ENCODE peak calls at places on chromosomes 4 and X, in four cellular contexts. One of them, this sample, is unnamed.

GRCh38 chr4:84916233-84916632 is 50.3 kb downstream of the WDFY3 start:
- DNase-seq in body of pancreas: no peak
- DNase-seq in thyroid gland: no peak
- DNase-seq in uterus: no peak
- DNase-seq in this sample: no peak

GRCh38 chr4:109127866-109128265 is 174.6 kb downstream of the COL25A1 start:
- DNase-seq in body of pancreas: no peak
- DNase-seq in thyroid gland: no peak
- DNase-seq in uterus: no peak
- DNase-seq in this sample: no peak

GRCh38 chrX:40644821-40645358 is 2.5 kb downstream of the CXorf38 start:
- DNase-seq in body of pancreas: peak; percentile 58
- DNase-seq in thyroid gland: peak; percentile 57
- DNase-seq in uterus: peak; percentile 68
- DNase-seq in this sample: peak; percentile 79

GRCh38 chr4:40621592-40622512 is 7.8 kb downstream of the RBM47 start:
- DNase-seq in body of pancreas: peak; percentile 70
- DNase-seq in thyroid gland: peak; percentile 49
- DNase-seq in uterus: peak; percentile 20
- DNase-seq in this sample: peak; percentile 93

GRCh38 chr4:153205028-153205648 is 895 bp downstream of the TRIM2 start:
- DNase-seq in body of pancreas: peak; percentile 58
- DNase-seq in thyroid gland: peak; percentile 75
- DNase-seq in uterus: no peak
- DNase-seq in this sample: no peak

GRCh38 chr4:3406021-3406420 is 35.7 kb upstream of the HGFAC start:
- DNase-seq in body of pancreas: no peak
- DNase-seq in thyroid gland: no peak
- DNase-seq in uterus: no peak
- DNase-seq in this sample: no peak

GRCh38 chrX:147217334-147217733 is 402.8 kb upstream of the CXorf51A start:
- DNase-seq in body of pancreas: no peak
- DNase-seq in thyroid gland: no peak
- DNase-seq in uterus: no peak
- DNase-seq in this sample: no peak

GRCh38 chr4:99658666-99659065 is 1.0 kb upstream of the C4orf54 start:
- DNase-seq in body of pancreas: no peak
- DNase-seq in thyroid gland: no peak
- DNase-seq in uterus: no peak
- DNase-seq in this sample: no peak

GRCh38 chrX:46125139-46125538 is 420.1 kb downstream of the ZNF674 start:
- DNase-seq in body of pancreas: no peak
- DNase-seq in thyroid gland: no peak
- DNase-seq in uterus: no peak
- DNase-seq in this sample: no peak

GRCh38 chrX:10064736-10065135 is 92.0 kb upstream of the CLCN4 start:
- DNase-seq in body of pancreas: peak; percentile 37
- DNase-seq in thyroid gland: peak; percentile 79
- DNase-seq in uterus: no peak
- DNase-seq in this sample: no peak

DNA sequence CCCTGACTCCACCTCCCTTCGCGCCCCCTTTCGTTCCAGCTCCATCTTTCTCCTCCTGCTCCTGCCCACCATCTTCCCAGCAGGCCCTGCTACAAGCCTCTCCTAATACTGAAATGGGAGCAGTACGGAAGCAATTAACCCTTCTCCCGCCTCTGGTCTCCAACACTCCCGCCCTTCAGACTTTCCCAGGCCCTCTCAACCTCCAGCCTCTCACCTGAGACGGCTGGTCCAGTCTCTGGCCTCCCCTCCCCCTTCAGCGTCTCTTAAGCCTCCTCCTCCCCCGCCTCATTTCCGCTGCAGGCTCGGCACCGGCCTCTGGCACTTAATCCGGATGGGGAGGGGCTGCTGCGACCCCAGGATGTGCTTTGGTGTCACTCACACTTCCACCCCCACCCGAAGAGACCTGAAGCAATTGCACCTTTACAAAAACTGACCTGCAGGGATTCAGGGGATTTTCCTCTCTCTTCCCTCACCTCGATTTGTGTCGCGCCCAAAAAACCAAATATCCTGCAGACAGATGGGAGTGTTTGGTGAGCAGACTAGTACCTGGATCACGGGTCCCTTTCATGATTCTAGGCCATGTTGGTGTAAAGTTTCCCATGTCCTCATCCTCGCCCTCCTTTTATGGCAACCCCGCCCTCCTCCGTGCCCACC is 657 bp downstream of the TCEAL8 start:
- DNase-seq in body of pancreas: peak; percentile 69
- DNase-seq in thyroid gland: peak; percentile 73
- DNase-seq in uterus: peak; percentile 56
- DNase-seq in this sample: peak; percentile 65
- TF ChIP-seq POLR2A in body of pancreas: no peak
- TF ChIP-seq POLR2A in thyroid gland: peak; percentile 43
- TF ChIP-seq POLR2A in uterus: no peak
- TF ChIP-seq POLR2A in this sample: no peak

GRCh38 chr4:147299205-147299604 is 181.7 kb upstream of the EDNRA start:
- DNase-seq in body of pancreas: no peak
- DNase-seq in thyroid gland: no peak
- DNase-seq in uterus: no peak
- DNase-seq in this sample: no peak
- H3K27ac ChIP-seq in body of pancreas: no peak overlapping the region
- H3K27ac ChIP-seq in thyroid gland: no peak overlapping the region
- H3K27ac ChIP-seq in uterus: no peak overlapping the region
- H3K27ac ChIP-seq in this sample: no peak overlapping the region

GRCh38 chrX:79270401-79270800 is 96.7 kb downstream of the ITM2A start:
- DNase-seq in body of pancreas: peak; percentile 21
- DNase-seq in thyroid gland: peak; percentile 44
- DNase-seq in uterus: peak; percentile 19
- DNase-seq in this sample: no peak
- TF ChIP-seq CTCF in body of pancreas: no peak
- TF ChIP-seq CTCF in thyroid gland: no peak
- TF ChIP-seq CTCF in uterus: no peak
- TF ChIP-seq CTCF in this sample: no peak

DNA sequence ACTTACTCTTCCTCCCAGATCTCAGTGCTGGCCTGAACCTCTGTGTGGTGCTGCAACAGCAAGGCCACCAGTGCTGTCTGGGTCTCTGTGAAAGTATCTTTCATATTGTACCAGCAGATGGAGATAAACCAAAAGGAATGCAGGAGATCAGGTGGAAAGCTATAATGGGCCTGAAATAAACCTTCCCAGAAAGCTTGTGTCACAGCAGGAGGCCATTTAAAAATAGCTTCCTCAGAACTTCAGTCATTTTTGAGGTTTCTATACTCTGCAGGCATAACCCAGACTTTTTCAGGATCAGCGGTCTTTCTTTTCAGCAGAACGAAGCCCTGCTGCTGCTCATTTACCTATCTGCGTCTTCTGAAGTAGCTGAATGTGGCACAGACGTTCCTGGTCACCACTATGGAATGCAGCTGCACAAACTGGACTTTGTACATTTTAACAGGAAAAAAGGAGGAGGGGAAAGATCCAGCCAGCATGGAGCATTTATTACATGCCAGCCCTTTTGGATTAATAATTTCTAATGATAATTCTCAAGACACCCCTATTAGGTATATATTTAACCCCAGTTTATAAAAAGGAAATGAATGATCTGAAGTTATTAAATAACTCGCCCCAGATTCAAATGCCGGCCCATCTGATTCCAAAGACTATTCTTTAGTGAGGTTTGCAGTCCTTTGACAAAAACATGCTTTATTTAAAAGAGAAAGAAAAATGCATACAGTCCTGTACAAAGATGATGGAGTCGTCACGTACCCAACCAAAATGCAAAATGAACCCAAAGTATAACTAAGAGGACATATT is 119.7 kb downstream of the NFKB1 start:
- DNase-seq in body of pancreas: peak; percentile 79
- DNase-seq in thyroid gland: peak; percentile 53
- DNase-seq in uterus: no peak
- DNase-seq in this sample: peak; percentile 70
- TF ChIP-seq POLR2A in body of pancreas: no peak
- TF ChIP-seq POLR2A in thyroid gland: no peak
- TF ChIP-seq POLR2A in uterus: no peak
- TF ChIP-seq POLR2A in this sample: no peak

GRCh38 chr4:158163941-158164665 is 8.7 kb downstream of the GASK1B start:
- DNase-seq in body of pancreas: peak; percentile 8
- DNase-seq in thyroid gland: no peak
- DNase-seq in uterus: no peak
- DNase-seq in this sample: no peak

GRCh38 chr4:158168606-158169005 is 4.2 kb downstream of the GASK1B start:
- DNase-seq in body of pancreas: no peak
- DNase-seq in thyroid gland: no peak
- DNase-seq in uterus: no peak
- DNase-seq in this sample: no peak

GRCh38 chr4:158169516-158169915 is 3.3 kb downstream of the GASK1B start:
- DNase-seq in body of pancreas: no peak
- DNase-seq in thyroid gland: no peak
- DNase-seq in uterus: no peak
- DNase-seq in this sample: no peak

GRCh38 chr4:158164849-158165248 is 8.0 kb downstream of the GASK1B start:
- DNase-seq in body of pancreas: no peak
- DNase-seq in thyroid gland: no peak
- DNase-seq in uterus: no peak
- DNase-seq in this sample: no peak

GRCh38 chr4:158166701-158167100 is 6.1 kb downstream of the GASK1B start:
- DNase-seq in body of pancreas: no peak
- DNase-seq in thyroid gland: no peak
- DNase-seq in uterus: no peak
- DNase-seq in this sample: no peak
- H3K27ac ChIP-seq in body of pancreas: no peak overlapping the region
- H3K27ac ChIP-seq in thyroid gland: no peak overlapping the region
- H3K27ac ChIP-seq in uterus: peak overlapping the region; percentile 90
- H3K27ac ChIP-seq in this sample: peak overlapping the region; percentile 87

GRCh38 chr4:13196721-13197120 is 287.4 kb downstream of the RAB28 start:
- DNase-seq in body of pancreas: no peak
- DNase-seq in thyroid gland: no peak
- DNase-seq in uterus: no peak
- DNase-seq in this sample: no peak

DNA sequence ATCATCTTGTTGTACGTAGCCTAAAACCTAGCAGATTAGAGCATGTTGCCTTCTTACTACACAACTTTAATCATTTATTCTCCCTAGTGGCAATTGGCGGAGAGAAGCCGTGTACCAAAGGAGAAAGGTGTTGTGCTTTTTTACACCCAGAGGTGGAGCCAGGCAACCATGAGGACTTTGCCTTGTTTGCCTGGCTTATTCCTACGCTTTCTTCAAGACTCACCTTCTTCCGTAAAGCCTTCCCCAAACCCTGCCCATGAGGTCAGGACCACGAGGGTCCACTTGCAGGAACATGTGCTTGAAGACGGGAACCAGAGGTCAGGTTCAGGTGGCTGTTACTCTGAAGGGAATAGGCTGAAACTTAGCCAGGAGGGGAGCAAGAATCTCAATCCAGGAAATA is 290.5 kb downstream of the RAB28 start:
- DNase-seq in body of pancreas: no peak
- DNase-seq in thyroid gland: no peak
- DNase-seq in uterus: no peak
- DNase-seq in this sample: no peak
- TF ChIP-seq CTCF in body of pancreas: no peak
- TF ChIP-seq CTCF in thyroid gland: no peak
- TF ChIP-seq CTCF in uterus: no peak
- TF ChIP-seq CTCF in this sample: no peak

GRCh38 chrX:71533850-71534515 is 1.1 kb downstream of the OGT start:
- DNase-seq in body of pancreas: peak; percentile 40
- DNase-seq in thyroid gland: peak; percentile 47
- DNase-seq in uterus: peak; percentile 37
- DNase-seq in this sample: peak; percentile 38
- TF ChIP-seq POLR2A in body of pancreas: no peak
- TF ChIP-seq POLR2A in thyroid gland: peak; percentile 45
- TF ChIP-seq POLR2A in uterus: no peak
- TF ChIP-seq POLR2A in this sample: no peak

GRCh38 chrX:153829549-153829798 is 870 bp downstream of the PDZD4 start:
- DNase-seq in body of pancreas: no peak
- DNase-seq in thyroid gland: no peak
- DNase-seq in uterus: no peak
- DNase-seq in this sample: no peak

GRCh38 chrX:153828723-153829548 is 1.4 kb downstream of the PDZD4 start:
- DNase-seq in body of pancreas: no peak
- DNase-seq in thyroid gland: peak; percentile 4
- DNase-seq in uterus: no peak
- DNase-seq in this sample: no peak

GRCh38 chrX:153827903-153828302 is 2.4 kb downstream of the PDZD4 start:
- DNase-seq in body of pancreas: no peak
- DNase-seq in thyroid gland: no peak
- DNase-seq in uterus: no peak
- DNase-seq in this sample: no peak

GRCh38 chrX:153827016-153827415 is 3.3 kb downstream of the PDZD4 start:
- DNase-seq in body of pancreas: no peak
- DNase-seq in thyroid gland: no peak
- DNase-seq in uterus: no peak
- DNase-seq in this sample: no peak

GRCh38 chrX:153828308-153828707 is 2.0 kb downstream of the PDZD4 start:
- DNase-seq in body of pancreas: no peak
- DNase-seq in thyroid gland: no peak
- DNase-seq in uterus: no peak
- DNase-seq in this sample: no peak
- H3K27ac ChIP-seq in body of pancreas: no peak overlapping the region
- H3K27ac ChIP-seq in thyroid gland: no peak overlapping the region
- H3K27ac ChIP-seq in uterus: peak overlapping the region; percentile 45
- H3K27ac ChIP-seq in this sample: peak overlapping the region; percentile 55